ENCODE peak calls at places on chromosomes 4 and X, in four cellular contexts. D is adipocyte, Q is heart left ventricle, N is heart right ventricle. K is an unnamed sample.

GRCh38 chrX:7132335-7133035 is 15.0 kb upstream of the STS start:
- DNase-seq in D (peak; percentile 82), Q (no peak), N (peak; percentile 17), K (peak; percentile 83)

GRCh38 chr4:175635513-175635912 is 176.6 kb downstream of the GPM6A start:
- DNase-seq in D (no peak), Q (no peak), N (no peak), K (no peak)

GRCh38 chr4:159360549-159360948 is 257.7 kb downstream of the RAPGEF2 start:
- DNase-seq in D (peak; percentile 56), Q (no peak), N (no peak), K (no peak)

GRCh38 chr4:93788712-93789111 is 39.8 kb upstream of the ATOH1 start:
- DNase-seq in D (peak; percentile 34), Q (no peak), N (no peak), K (no peak)

GRCh38 chr4:113826431-113826830 is 64.9 kb upstream of the CAMK2D start:
- DNase-seq in D (no peak), Q (no peak), N (no peak), K (no peak)

GRCh38 chrX:108139303-108139702 is 47.7 kb downstream of the ATG4A start:
- DNase-seq in D (peak; percentile 25), Q (no peak), N (no peak), K (no peak)

GRCh38 chr4:48340276-48340904 is 939 bp upstream of the SLAIN2 start:
- DNase-seq in D (peak; percentile 79), Q (no peak), N (no peak), K (peak; percentile 20)

GRCh38 chr4:95124906-95125504 is 367.2 kb downstream of the BMPR1B start:
- DNase-seq in D (peak; percentile 88), Q (no peak), N (peak; percentile 5), K (no peak)

GRCh38 chr4:173516621-173517612 is 13.1 kb downstream of the HAND2 start:
- DNase-seq in D (no peak), Q (no peak), N (no peak), K (no peak)

GRCh38 chr4:187063251-187063650 is 339.6 kb upstream of the FAT1 start:
- DNase-seq in D (no peak), Q (no peak), N (no peak), K (no peak)

GRCh38 chrX:68183612-68184214 is 249.6 kb downstream of the OPHN1 start:
- DNase-seq in D (peak; percentile 66), Q (no peak), N (no peak), K (no peak)

GRCh38 chr4:23572382-23572781 is 317.5 kb downstream of the PPARGC1A start:
- DNase-seq in D (no peak), Q (no peak), N (no peak), K (no peak)

GRCh38 chrX:39972340-39972739 is 125.4 kb downstream of the BCOR start:
- DNase-seq in D (peak; percentile 9), Q (no peak), N (peak; percentile 13), K (no peak)

GRCh38 chrX:39969826-39970569 is 127.8 kb downstream of the BCOR start:
- DNase-seq in D (no peak), Q (no peak), N (peak; percentile 18), K (no peak)

GRCh38 chrX:39974228-39974627 is 123.5 kb downstream of the BCOR start:
- DNase-seq in D (no peak), Q (no peak), N (no peak), K (no peak)

GRCh38 chrX:39973810-39974209 is 123.9 kb downstream of the BCOR start:
- DNase-seq in D (no peak), Q (no peak), N (no peak), K (no peak)

DNA sequence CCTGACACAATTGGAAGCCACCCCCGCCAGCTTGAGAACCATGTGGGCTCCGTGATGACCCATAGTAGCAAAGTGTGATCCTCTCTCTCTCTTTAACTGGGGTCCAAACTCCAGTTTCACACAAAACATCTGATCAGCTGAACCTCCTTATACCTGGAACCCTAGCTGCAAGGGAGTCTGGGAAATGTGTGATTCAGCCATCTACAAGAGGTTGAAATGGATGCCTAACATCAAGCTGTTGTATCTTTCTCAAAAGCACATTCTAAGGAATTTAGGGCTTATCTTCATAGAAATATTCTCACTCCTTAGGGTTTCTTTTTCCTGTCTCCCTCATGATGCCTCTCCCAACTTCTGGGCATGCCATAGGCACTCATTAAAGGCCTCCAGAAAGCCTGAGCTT is 126.0 kb downstream of the BCOR start:
- DNase-seq in D (no peak), Q (no peak), N (no peak), K (no peak)
- H3K4me1 ChIP-seq in D (no peaks in the 10 kb centered on the region), Q (no peaks in the 10 kb centered on the region), N (no peaks in the 10 kb centered on the region), K (no peaks in the 10 kb centered on the region)

DNA sequence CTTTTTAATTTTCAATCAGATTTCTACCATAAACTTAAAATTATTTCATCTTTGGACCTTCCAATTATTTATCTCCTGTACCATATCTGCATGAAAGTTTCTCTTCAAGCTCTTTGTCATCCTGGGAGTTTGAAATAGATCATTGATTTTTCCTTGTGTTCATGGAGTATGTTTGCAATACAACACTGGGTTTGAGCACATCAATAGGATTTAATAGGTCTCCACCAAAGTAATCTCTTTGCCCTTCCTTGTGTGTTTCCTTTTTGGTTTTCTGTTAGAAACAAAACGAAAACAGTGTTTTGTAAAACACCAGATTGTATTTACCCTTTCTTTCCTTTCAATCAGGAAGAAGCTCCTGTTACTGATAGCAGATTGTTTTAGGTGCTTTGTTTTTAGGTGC is 11.9 kb downstream of the FMR1 start:
- DNase-seq in D (no peak), Q (no peak), N (no peak), K (no peak)
- H3K27me3 ChIP-seq in D (no peaks in the 10 kb centered on the region), Q (no peaks in the 10 kb centered on the region), N (no peaks in the 10 kb centered on the region), K (no peaks in the 10 kb centered on the region)

GRCh38 chrX:132481449-132481848 is 7.4 kb downstream of the MBNL3 start:
- DNase-seq in D (no peak), Q (no peak), N (no peak), K (no peak)
- H3K4me1 ChIP-seq in D (peaks cover 11% of the 10 kb centered on the region), Q (peaks cover 18% of the 10 kb centered on the region), N (peaks cover 7% of the 10 kb centered on the region), K (no peaks in the 10 kb centered on the region)

GRCh38 chrX:98114026-98114425 is 1230.3 kb downstream of the RPA4 start:
- DNase-seq in D (no peak), Q (no peak), N (no peak), K (no peak)
- H3K27me3 ChIP-seq in D (peaks cover 4% of the 10 kb centered on the region), Q (no peaks in the 10 kb centered on the region), N (no peaks in the 10 kb centered on the region), K (no peaks in the 10 kb centered on the region)

GRCh38 chr4:7498406-7499200 is 63.9 kb upstream of the PSAPL1 start:
- DNase-seq in D (no peak), Q (no peak), N (no peak), K (no peak)
- H3K4me1 ChIP-seq in D (no peaks in the 10 kb centered on the region), Q (no peaks in the 10 kb centered on the region), N (no peaks in the 10 kb centered on the region), K (no peaks in the 10 kb centered on the region)

GRCh38 chr4:3861720-3862639 is 95.8 kb downstream of the ADRA2C start:
- DNase-seq in D (no peak), Q (no peak), N (no peak), K (no peak)
- H3K27me3 ChIP-seq in D (peaks cover 72% of the 10 kb centered on the region), Q (peaks cover 77% of the 10 kb centered on the region), N (no peaks in the 10 kb centered on the region), K (no peaks in the 10 kb centered on the region)

GRCh38 chr4:3440011-3440410 is 1.8 kb upstream of the HGFAC start:
- DNase-seq in D (peak; percentile 19), Q (no peak), N (no peak), K (no peak)
- H3K4me1 ChIP-seq in D (peaks cover 12% of the 10 kb centered on the region), Q (no peaks in the 10 kb centered on the region), N (no peaks in the 10 kb centered on the region), K (no peaks in the 10 kb centered on the region)

K was measured in pancreas.